ENCODE peak calls at places on chromosomes 13 and 19, in nine cellular contexts. H is nephron progenitor cell, K is WTC11, R is cardiac fibroblast, Q is H1, P is neural crest cell, J is Calu3, G is GM13977, W is choroid plexus epithelial cell. M is an unnamed sample.
A peak's percentile ranks its signal among the peaks of the same experiment; 100 is the strongest.

GRCh38 chr13:99027260-99027659 is 49.4 kb upstream of the DOCK9 start:
- DNase-seq in H (no peak), K (no peak), R (no peak), Q (no peak), P (no peak), J (no peak), G (no peak), W (no peak), M (no peak)

GRCh38 chr19:55641376-55642152 is 762 bp downstream of the ZNF580 start:
- DNase-seq in H (no peak), K (no peak), R (peak; percentile 32), Q (no peak), P (no peak), J (no peak), G (peak; percentile 61), W (peak; percentile 50), M (no peak)

GRCh38 chr19:58439576-58440554 is at the start of gene ZNF132:
- DNase-seq in H (peak; percentile 86), K (peak; percentile 88), R (peak; percentile 100), Q (peak; percentile 98), P (peak; percentile 9), J (no peak), G (peak; percentile 97), W (peak; percentile 100), M (peak; percentile 92)

GRCh38 chr19:30722801-30723200 is 350.6 kb downstream of the ZNF536 start:
- DNase-seq in H (peak; percentile 52), K (no peak), R (no peak), Q (no peak), P (no peak), J (no peak), G (no peak), W (no peak), M (no peak)

GRCh38 chr13:52406629-52407028 is 657 bp upstream of the THSD1 start:
- DNase-seq in H (no peak), K (no peak), R (no peak), Q (no peak), P (no peak), J (no peak), G (no peak), W (no peak), M (no peak)

GRCh38 chr13:76890036-76890435 is 3.8 kb upstream of the KCTD12 start:
- DNase-seq in H (no peak), K (no peak), R (peak; percentile 14), Q (no peak), P (no peak), J (no peak), G (no peak), W (peak; percentile 80), M (no peak)

GRCh38 chr19:49114630-49115363 is 627 bp downstream of the LIN7B start:
- DNase-seq in H (peak; percentile 77), K (peak; percentile 86), R (peak; percentile 68), Q (no peak), P (peak; percentile 57), J (peak; percentile 50), G (peak; percentile 57), W (peak; percentile 66), M (no peak)

GRCh38 chr13:110116072-110116487 is 190.9 kb downstream of the COL4A1 start:
- DNase-seq in H (peak; percentile 87), K (peak; percentile 82), R (peak; percentile 87), Q (no peak), P (peak; percentile 73), J (peak; percentile 63), G (no peak), W (peak; percentile 68), M (no peak)

GRCh38 chr13:21637296-21637695 is 33.3 kb upstream of the MICU2 start:
- DNase-seq in H (no peak), K (no peak), R (peak; percentile 13), Q (no peak), P (no peak), J (peak; percentile 86), G (no peak), W (peak; percentile 49), M (no peak)

GRCh38 chr13:74227476-74228158 is 93.4 kb upstream of the KLF12 start:
- DNase-seq in H (no peak), K (no peak), R (no peak), Q (no peak), P (no peak), J (no peak), G (no peak), W (no peak), M (no peak)

GRCh38 chr19:46287585-46287984 is 9.3 kb upstream of the HIF3A start:
- DNase-seq in H (no peak), K (no peak), R (no peak), Q (no peak), P (no peak), J (no peak), G (no peak), W (peak; percentile 35), M (no peak)

DNA sequence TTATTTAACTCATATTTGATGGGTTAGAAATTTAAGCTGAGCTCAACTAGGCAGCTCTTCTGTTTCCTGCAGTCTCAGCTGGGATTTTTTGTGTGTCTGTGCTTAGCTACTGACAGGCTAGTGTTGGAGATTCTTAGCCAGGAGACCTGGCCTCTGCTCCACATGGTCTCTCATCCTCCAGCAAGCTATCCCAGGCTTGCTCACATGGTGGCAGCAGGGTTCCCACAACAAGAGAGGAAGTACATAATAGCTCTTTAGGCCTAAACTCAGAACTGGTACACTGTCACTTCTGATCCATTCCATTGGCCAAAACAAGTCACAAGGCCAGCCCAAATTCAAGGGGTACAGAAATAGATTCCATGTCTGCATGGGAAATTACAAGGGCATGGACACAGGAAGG is 406.2 kb downstream of the SUCLA2 start:
- DNase-seq in H (no peak), K (no peak), R (peak; percentile 11), Q (peak; percentile 2), P (no peak), J (peak; percentile 22), G (no peak), W (peak; percentile 35), M (no peak)
- TF ChIP-seq CTCF in H (no peak), K (no peak), R (no peak), Q (peak; percentile 57), P (peak; percentile 20), J (no peak), G (peak; percentile 21), W (peak; percentile 43), M (peak; percentile 16)

DNA sequence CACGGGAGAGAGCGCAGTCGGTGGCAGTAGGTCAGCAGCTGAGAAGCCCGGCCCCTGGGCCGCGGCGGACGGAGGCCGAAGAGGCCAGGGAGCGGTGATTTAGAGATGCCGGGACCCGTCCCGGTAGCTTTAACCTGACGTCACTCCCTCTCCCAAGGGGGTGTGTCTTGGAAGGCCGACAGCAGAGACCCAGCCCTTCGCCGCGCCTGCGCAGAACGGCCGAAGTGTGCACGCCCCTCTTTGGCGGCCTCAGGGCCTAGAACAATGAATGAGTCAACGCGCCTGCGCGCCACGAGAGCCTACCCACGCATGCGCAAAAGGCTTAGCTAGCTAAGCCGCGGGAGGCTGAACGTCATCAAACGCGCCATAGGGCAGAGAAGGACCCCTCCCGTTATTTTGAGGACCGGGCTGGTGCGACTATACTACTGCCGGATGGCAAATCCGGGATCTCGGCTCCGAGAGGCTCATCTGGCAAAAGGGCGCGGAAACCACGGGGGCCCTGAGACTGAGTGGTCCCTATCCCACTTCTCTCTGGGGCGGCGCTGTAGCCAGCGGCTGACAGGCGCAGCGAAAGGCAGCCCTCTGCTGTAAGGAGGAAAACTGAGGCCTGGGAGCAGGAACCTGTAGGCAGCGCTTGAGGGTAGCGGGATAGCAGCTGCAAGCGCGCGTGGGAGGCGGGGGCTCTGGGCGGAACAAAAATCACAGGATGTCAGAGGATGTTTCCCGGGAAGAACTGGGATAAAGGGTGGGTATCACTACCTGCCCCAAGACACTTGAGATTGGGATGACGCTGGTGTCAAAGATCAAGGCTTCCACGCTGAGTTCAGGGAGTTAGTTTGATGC is at the start of the genes IRGQ and ZNF576:
- DNase-seq in H (peak; percentile 100), K (peak; percentile 100), R (peak; percentile 100), Q (peak; percentile 100), P (peak; percentile 100), J (peak; percentile 100), G (peak; percentile 99), W (peak; percentile 100), M (peak; percentile 92)
- TF ChIP-seq CTCF in H (no peak), K (no peak), R (no peak), Q (peak; percentile 3), P (no peak), J (no peak), G (peak; percentile 12), W (peak; percentile 23), M (peak; percentile 17)

DNA sequence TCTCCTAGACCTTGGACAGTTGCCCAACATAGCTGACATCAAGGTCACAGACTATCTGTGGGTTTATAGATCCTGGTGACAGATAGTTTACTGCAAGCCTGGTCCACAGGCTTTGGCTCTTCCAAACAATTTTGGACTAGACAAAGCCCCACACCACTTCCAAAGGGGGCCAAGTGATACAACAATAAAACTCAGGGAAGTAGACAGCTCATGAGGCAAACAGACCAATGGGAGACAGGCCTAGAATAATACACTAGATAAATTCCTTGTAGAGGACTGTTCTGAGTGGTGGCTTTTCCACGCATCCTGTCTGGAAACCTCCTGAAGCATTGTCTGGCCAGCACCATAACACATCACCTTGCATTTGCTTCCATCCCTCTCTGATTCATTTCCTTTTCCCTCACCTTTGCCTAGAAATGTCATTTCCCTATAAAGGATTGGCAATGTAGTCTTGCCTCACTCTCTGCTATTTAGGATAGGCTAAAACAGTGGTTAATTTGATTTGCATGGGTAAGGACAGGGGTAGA is 284.2 kb downstream of the POU4F1 start:
- DNase-seq in H (no peak), K (no peak), R (no peak), Q (no peak), P (no peak), J (no peak), G (no peak), W (no peak), M (no peak)
- TF ChIP-seq CTCF in H (no peak), K (no peak), R (no peak), Q (no peak), P (no peak), J (no peak), G (no peak), W (no peak), M (no peak)

GRCh38 chr19:16309653-16310052 is 15.0 kb upstream of the KLF2 start:
- DNase-seq in H (no peak), K (no peak), R (no peak), Q (no peak), P (no peak), J (no peak), G (no peak), W (no peak), M (no peak)

GRCh38 chr19:16306728-16307402 is 17.8 kb upstream of the KLF2 start:
- DNase-seq in H (no peak), K (no peak), R (no peak), Q (no peak), P (no peak), J (no peak), G (no peak), W (no peak), M (no peak)

GRCh38 chr19:16303755-16304154 is 20.9 kb upstream of the KLF2 start:
- DNase-seq in H (no peak), K (no peak), R (peak; percentile 81), Q (no peak), P (no peak), J (no peak), G (no peak), W (no peak), M (no peak)

GRCh38 chr19:16301999-16302694 is 22.5 kb upstream of the KLF2 start:
- DNase-seq in H (no peak), K (no peak), R (no peak), Q (no peak), P (no peak), J (peak; percentile 69), G (no peak), W (no peak), M (no peak)

DNA sequence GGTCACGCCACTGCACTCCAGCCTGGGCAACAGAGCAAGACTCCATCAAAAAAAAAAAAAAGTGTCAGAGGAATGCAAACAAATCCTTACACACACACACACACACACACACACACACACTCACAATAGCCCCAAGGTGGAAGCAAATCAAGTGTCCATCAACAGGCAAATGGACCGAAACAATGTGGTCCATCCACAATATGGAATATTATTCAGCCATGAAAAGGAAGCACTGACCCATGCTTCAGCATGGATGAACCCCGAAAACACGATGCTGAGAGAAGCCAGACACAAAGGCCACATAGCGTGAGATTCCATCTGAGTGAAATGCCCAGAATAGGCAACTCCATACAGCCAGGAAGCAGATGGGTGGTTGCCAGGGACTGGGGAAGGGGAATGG is 16.5 kb upstream of the KLF2 start:
- DNase-seq in H (no peak), K (no peak), R (no peak), Q (no peak), P (no peak), J (no peak), G (no peak), W (no peak), M (no peak)
- TF ChIP-seq CTCF in H (no peak), K (no peak), R (no peak), Q (no peak), P (no peak), J (no peak), G (no peak), W (no peak), M (no peak)

M was measured in esophagus squamous epithelium.